ENCODE peak calls at places on chromosomes 12 and 14, in six cellular contexts. N is PC-9; S is Panc1; O is tibial artery; P is CD8-positive, alpha-beta T cell; D is esophagus squamous epithelium. B is an unnamed sample.

GRCh38 chr14:28763914-28764848 is 2.4 kb upstream of the FOXG1 start:
- DNase-seq in N (no peak), P (no peak), O (no peak), S (no peak), D (no peak), B (no peak)

GRCh38 chr12:104494137-104494815 is 37.5 kb downstream of the CHST11 start:
- DNase-seq in N (no peak), O (peak; percentile 42), D (no peak), S (no peak), P (no peak), B (no peak)

GRCh38 chr12:81255947-81256346 is 178.1 kb downstream of the ACSS3 start:
- DNase-seq in O (no peak), P (no peak), N (no peak), S (no peak), D (no peak), B (no peak)

GRCh38 chr14:54339771-54340170 is 57.0 kb upstream of the CDKN3 start:
- DNase-seq in S (no peak), O (no peak), D (no peak), P (no peak), N (no peak), B (no peak)

GRCh38 chr12:107415834-107416233 is 269.8 kb upstream of the PWP1 start:
- DNase-seq in S (no peak), N (no peak), O (no peak), P (no peak), D (no peak), B (no peak)

GRCh38 chr12:47527816-47528215 is 178.0 kb downstream of the RPAP3 start:
- DNase-seq in D (no peak), P (no peak), S (no peak), N (no peak), O (no peak), B (peak; percentile 27)

GRCh38 chr14:21098134-21098891 is at the start of gene ZNF219:
- DNase-seq in P (no peak), N (no peak), S (no peak), O (peak; percentile 65), D (no peak), B (peak; percentile 65)

GRCh38 chr14:21408152-21408551 is 24.3 kb upstream of the SUPT16H start:
- DNase-seq in O (no peak), D (no peak), N (no peak), P (no peak), S (no peak), B (no peak)

GRCh38 chr12:3097186-3097804 is 20.1 kb downstream of the TSPAN9 start:
- DNase-seq in D (no peak), O (peak; percentile 92), P (no peak), S (no peak), N (peak; percentile 52), B (no peak)

GRCh38 chr14:76193696-76194095 is 42.0 kb downstream of the GPATCH2L start:
- DNase-seq in D (no peak), O (no peak), P (no peak), N (no peak), S (no peak), B (no peak)

GRCh38 chr14:92513204-92513965 is at the start of gene RIN3:
- DNase-seq in S (no peak), N (no peak), O (peak; percentile 50), D (peak; percentile 16), P (no peak), B (peak; percentile 46)

GRCh38 chr12:1933342-1933992 is 15.0 kb upstream of the CACNA2D4 start:
- DNase-seq in N (no peak), O (no peak), P (no peak), S (no peak), D (no peak), B (peak; percentile 69)

GRCh38 chr12:96448287-96448686 is 41.1 kb upstream of the CFAP54 start:
- DNase-seq in O (no peak), P (no peak), D (no peak), S (peak; percentile 78), N (peak; percentile 69), B (no peak)

GRCh38 chr14:100994082-100994481 is 90.6 kb upstream of the RTL1 start:
- DNase-seq in P (no peak), D (no peak), S (no peak), N (no peak), O (no peak), B (no peak)

GRCh38 chr12:120439646-120440247 is 1.8 kb downstream of the COX6A1 start:
- DNase-seq in D (peak; percentile 5), O (no peak), S (no peak), P (peak; percentile 52), N (peak; percentile 47), B (peak; percentile 20)

GRCh38 chr12:120445911-120446909 is at the start of the genes GATC and TRIAP1:
- DNase-seq in P (peak; percentile 69), S (no peak), N (peak; percentile 65), D (peak; percentile 21), O (peak; percentile 73), B (peak; percentile 78)

GRCh38 chr12:120447992-120448391 is 1.7 kb downstream of the GATC start:
- DNase-seq in D (no peak), N (no peak), O (no peak), S (no peak), P (no peak), B (no peak)

GRCh38 chr12:120444676-120445075 is 1.5 kb downstream of the TRIAP1 start:
- DNase-seq in P (no peak), N (no peak), O (no peak), D (no peak), S (no peak), B (no peak)
- H3K4me3 ChIP-seq in P (no peak overlapping the region), N (no peak overlapping the region), O (no peak overlapping the region), D (no peak overlapping the region), S (no peak overlapping the region), B (peak overlapping the region; percentile 100)

GRCh38 chr14:63394856-63395255 is 76.1 kb upstream of the GPHB5 start:
- DNase-seq in N (no peak), P (no peak), S (no peak), O (no peak), D (no peak), B (no peak)

GRCh38 chr14:63388766-63389431 is 70.2 kb upstream of the GPHB5 start:
- DNase-seq in S (peak; percentile 30), N (no peak), O (peak; percentile 60), D (no peak), P (peak; percentile 15), B (peak; percentile 29)

GRCh38 chr14:63387691-63388090 is 69.0 kb upstream of the GPHB5 start:
- DNase-seq in D (no peak), P (no peak), N (no peak), O (no peak), S (no peak), B (no peak)

GRCh38 chr14:63394432-63394831 is 75.7 kb upstream of the GPHB5 start:
- DNase-seq in P (no peak), D (no peak), N (no peak), S (no peak), O (no peak), B (no peak)

DNA sequence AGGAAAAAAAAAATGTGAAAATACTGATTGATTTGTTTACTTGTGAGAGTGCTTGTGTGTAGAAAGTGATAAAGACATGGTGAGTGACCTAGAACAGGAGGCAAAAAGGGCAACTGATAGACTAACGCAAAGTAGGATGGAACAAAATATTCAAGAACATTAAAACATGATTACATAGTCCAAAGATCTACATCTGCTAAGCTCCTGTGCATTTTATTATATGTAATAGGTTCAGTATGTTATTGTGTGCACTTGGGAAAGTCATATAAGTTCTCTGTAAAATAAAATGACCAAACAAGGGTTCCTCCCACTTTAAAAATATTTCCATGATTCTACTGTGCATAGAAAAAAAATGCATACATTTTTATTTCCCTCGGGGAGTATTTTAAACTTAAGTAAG is 74.3 kb upstream of the GPHB5 start:
- DNase-seq in D (no peak), P (no peak), N (no peak), S (no peak), O (no peak), B (no peak)
- H3K36me3 ChIP-seq in D (no peaks in the 10 kb centered on the region), P (peaks cover 4% of the 10 kb centered on the region), N (no peaks in the 10 kb centered on the region), S (peaks cover 9% of the 10 kb centered on the region), O (peaks cover 44% of the 10 kb centered on the region), B (peaks cover 2% of the 10 kb centered on the region)

DNA sequence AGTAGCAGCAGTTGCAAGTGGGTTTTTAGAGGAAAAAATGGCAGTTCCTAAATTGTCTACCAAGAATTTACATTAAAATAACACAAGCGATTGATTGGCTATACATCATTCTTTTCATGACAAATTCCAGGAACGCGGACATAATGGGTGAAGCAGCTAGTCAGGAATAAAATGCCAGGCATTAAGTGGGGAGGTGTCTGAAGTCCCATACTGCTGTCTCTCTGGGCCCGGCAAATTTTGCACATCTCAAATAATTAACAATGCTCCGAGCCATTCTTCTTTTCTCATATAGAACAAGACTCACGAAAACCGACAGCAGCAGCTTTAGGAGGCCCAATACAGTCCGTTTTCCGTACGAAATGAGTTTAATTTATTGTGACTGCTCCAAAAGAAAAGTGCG is 696 bp downstream of the RPL36AL start:
- DNase-seq in O (no peak), S (no peak), P (no peak), N (no peak), D (no peak), B (no peak)
- H3K9me3 ChIP-seq in O (no peaks in the 10 kb centered on the region), S (no peaks in the 10 kb centered on the region), P (no peaks in the 10 kb centered on the region), N (no peaks in the 10 kb centered on the region), D (no peaks in the 10 kb centered on the region), B (no peaks in the 10 kb centered on the region)

GRCh38 chr12:132492522-132492921 is 2.6 kb downstream of the FBRSL1 start:
- DNase-seq in P (no peak), N (no peak), D (no peak), S (no peak), O (no peak), B (no peak)
- H3K4me3 ChIP-seq in P (peak overlapping the region; percentile 72), N (no peak overlapping the region), D (no peak overlapping the region), S (no peak overlapping the region), O (no peak overlapping the region), B (no peak overlapping the region)